ENCODE peak calls at places on chromosome 1, in eight cellular contexts. K is mucosa of gallbladder; T is psoas muscle; O is NCI-H1436 treated with DMSO at 0.1 percent for 48 hours; R is cerebellar cortex; D is NCI-H2081; N is activated CD8-positive, alpha-beta memory T cell treated with anti-CD3 and anti-CD28 coated beads, Interleukin-2, amount 50 U/mL, for 48 hours; B is T-cell. W is an unnamed sample.

GRCh38 chr1:150563340-150564038 is 14.3 kb downstream of the ADAMTSL4 start:
- DNase-seq in N (no peak), K (no peak), O (no peak), D (no peak), R (peak), T (no peak), B (peak), W (peak)

GRCh38 chr1:177824508-177824982 is 145.3 kb downstream of the SEC16B start:
- DNase-seq in N (no peak), T (no peak), K (no peak), R (no peak), B (no peak), D (no peak), O (no peak), W (no peak)

GRCh38 chr1:205477759-205478247 is 22.0 kb upstream of the BLACAT1 start:
- DNase-seq in O (peak), D (peak), K (peak), T (no peak), R (peak), N (no peak), B (no peak), W (peak)

GRCh38 chr1:231861541-231862481 is 235.2 kb downstream of the DISC1 start:
- DNase-seq in K (no peak), B (no peak), O (no peak), R (peak), T (no peak), N (no peak), D (no peak), W (no peak)

GRCh38 chr1:43036457-43036827 is 77.8 kb upstream of the SLC2A1 start:
- DNase-seq in R (no peak), T (no peak), B (no peak), N (no peak), D (no peak), K (no peak), O (no peak), W (no peak)

GRCh38 chr1:64192290-64192689 is 11.1 kb upstream of the UBE2U start:
- DNase-seq in N (no peak), O (no peak), K (no peak), B (no peak), D (no peak), T (no peak), R (no peak), W (no peak)

GRCh38 chr1:168312718-168313604 is 32.3 kb downstream of the TBX19 start:
- DNase-seq in O (no peak), B (no peak), T (no peak), R (no peak), N (no peak), D (no peak), K (no peak), W (peak)

GRCh38 chr1:202112864-202113689 is 9.6 kb upstream of the GPR37L1 start:
- DNase-seq in O (no peak), K (peak), B (no peak), D (no peak), T (no peak), N (no peak), R (no peak), W (peak)

GRCh38 chr1:159188375-159188788 is 16.3 kb upstream of the ACKR1 start:
- DNase-seq in K (peak), R (peak), B (no peak), T (peak), O (no peak), D (no peak), N (no peak), W (peak)

W was measured in DMS153.